ENCODE peak calls at places on chromosome 20, in six cellular contexts. T, M, W, C, P and D are unnamed samples.

GRCh38 chr20:22826306-22827230 is 208.5 kb upstream of the SSTR4 start:
- DNase-seq in T (no peak), M (no peak), W (no peak), C (no peak), P (no peak), D (no peak)

GRCh38 chr20:47768016-47768953 is 17.0 kb downstream of the SULF2 start:
- DNase-seq in T (peak; percentile 42), M (no peak), W (peak; percentile 55), C (peak; percentile 88), P (no peak), D (no peak)

GRCh38 chr20:61285152-61285645 is 33.1 kb downstream of the CDH4 start:
- DNase-seq in T (no peak), M (no peak), W (no peak), C (no peak), P (no peak), D (no peak)

GRCh38 chr20:38602185-38602581 is 574 bp downstream of the ARHGAP40 start:
- DNase-seq in T (no peak), M (no peak), W (no peak), C (no peak), P (no peak), D (no peak)

GRCh38 chr20:35292504-35293285 is 470 bp upstream of the FAM83C start:
- DNase-seq in T (no peak), M (no peak), W (no peak), C (no peak), P (no peak), D (no peak)

GRCh38 chr20:53773792-53774371 is 180.2 kb upstream of the ZNF217 start:
- DNase-seq in T (no peak), M (no peak), W (peak; percentile 88), C (no peak), P (no peak), D (no peak)

GRCh38 chr20:21529863-21530262 is 16.0 kb upstream of the NKX2-2 start:
- DNase-seq in T (no peak), M (peak; percentile 27), W (no peak), C (no peak), P (no peak), D (no peak)

GRCh38 chr20:19934792-19935491 is 82.2 kb upstream of the NAA20 start:
- DNase-seq in T (peak; percentile 71), M (peak; percentile 47), W (no peak), C (peak; percentile 75), P (no peak), D (peak; percentile 63)

GRCh38 chr20:48812600-48813445 is 15.0 kb downstream of the PREX1 start:
- DNase-seq in T (no peak), M (no peak), W (no peak), C (no peak), P (no peak), D (no peak)

GRCh38 chr20:33646191-33646590 is 15.9 kb upstream of the C20orf144 start:
- DNase-seq in T (no peak), M (no peak), W (no peak), C (peak; percentile 11), P (no peak), D (no peak)

GRCh38 chr20:33648396-33649004 is 13.6 kb upstream of the C20orf144 start:
- DNase-seq in T (no peak), M (no peak), W (no peak), C (peak; percentile 56), P (no peak), D (no peak)

GRCh38 chr20:33645421-33645820 is 16.7 kb upstream of the C20orf144 start:
- DNase-seq in T (no peak), M (no peak), W (no peak), C (no peak), P (no peak), D (no peak)

GRCh38 chr20:33649201-33649631 is 12.9 kb upstream of the C20orf144 start:
- DNase-seq in T (peak; percentile 68), M (no peak), W (no peak), C (peak; percentile 85), P (no peak), D (no peak)

DNA sequence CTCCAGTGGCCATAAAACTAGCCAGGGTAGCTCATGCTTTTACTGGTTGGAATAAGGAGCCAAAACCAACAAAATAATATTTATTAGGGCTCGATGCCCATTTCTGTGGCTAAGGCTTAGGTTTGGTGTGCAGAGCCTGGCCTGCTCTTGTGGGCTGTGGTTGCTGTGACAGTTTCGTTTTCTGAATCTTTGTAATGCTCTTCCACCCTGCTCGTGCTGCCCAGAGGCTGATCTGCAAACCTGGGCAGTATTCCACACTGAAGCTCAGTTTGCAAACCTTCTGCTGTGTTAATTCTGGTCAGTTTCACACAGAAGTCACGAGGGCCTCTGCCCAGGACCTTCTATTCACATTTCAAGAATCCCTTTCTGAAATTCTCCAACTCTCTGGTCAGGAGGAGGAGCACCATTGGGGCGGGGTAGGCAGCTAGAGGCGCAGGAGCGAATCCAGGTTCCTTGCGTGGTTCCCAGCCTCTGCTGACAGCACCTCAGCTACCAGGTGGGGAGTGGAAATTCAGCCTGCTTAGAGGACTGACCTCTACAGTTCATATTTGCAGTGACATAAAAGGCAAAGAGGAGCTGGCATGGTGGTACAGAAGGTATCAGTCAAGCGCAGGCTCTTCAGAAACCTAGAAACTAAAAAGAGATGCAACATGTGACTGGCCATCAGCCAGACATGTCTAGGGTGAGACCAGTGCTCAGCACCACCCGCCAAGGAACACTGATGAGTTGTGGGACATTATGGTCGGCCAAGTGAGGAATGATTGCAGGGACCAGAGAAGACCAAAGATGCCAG is 14.3 kb upstream of the C20orf144 start:
- DNase-seq in T (no peak), M (peak; percentile 86), W (peak; percentile 61), C (peak; percentile 58), P (no peak), D (peak; percentile 78)
- H3K4me3 ChIP-seq in T (no peak overlapping the region), M (no peak overlapping the region), W (no peak overlapping the region), C (no peak overlapping the region), P (peak overlapping the region; percentile 62), D (peak overlapping the region; percentile 2)

GRCh38 chr20:10430704-10431103 is 3.3 kb downstream of the MKKS start:
- DNase-seq in T (no peak), M (no peak), W (no peak), C (no peak), P (no peak), D (no peak)

GRCh38 chr20:10430000-10430466 is 4.0 kb downstream of the MKKS start:
- DNase-seq in T (no peak), M (no peak), W (no peak), C (no peak), P (no peak), D (no peak)

GRCh38 chr20:10429443-10429981 is 4.5 kb downstream of the MKKS start:
- DNase-seq in T (no peak), M (no peak), W (no peak), C (no peak), P (no peak), D (no peak)

GRCh38 chr20:10427060-10427692 is 6.8 kb downstream of the MKKS start:
- DNase-seq in T (no peak), M (peak; percentile 57), W (peak; percentile 82), C (no peak), P (no peak), D (peak; percentile 37)

DNA sequence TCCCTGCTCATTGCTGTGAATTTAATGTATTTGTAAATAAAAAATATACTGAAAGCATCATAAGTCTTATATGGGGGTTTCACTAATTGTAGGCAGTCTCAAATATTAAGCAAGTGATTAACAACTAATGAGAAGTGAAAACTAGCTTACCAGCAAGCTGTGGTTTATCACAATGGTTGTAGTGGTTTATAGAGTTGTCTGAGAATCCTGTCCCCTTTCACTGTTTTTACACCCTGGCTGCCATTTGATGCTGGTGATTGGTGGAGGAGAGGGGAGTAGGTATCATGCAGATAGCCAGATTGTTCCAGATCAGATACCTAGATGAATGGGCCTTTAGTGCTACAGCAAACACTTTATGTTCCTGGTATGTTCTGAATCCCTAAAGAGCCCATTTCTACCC is 6.0 kb downstream of the MKKS start:
- DNase-seq in T (no peak), M (no peak), W (no peak), C (no peak), P (no peak), D (no peak)
- H3K27ac ChIP-seq in T (no peak overlapping the region), M (no peak overlapping the region), W (no peak overlapping the region), C (no peak overlapping the region), P (no peak overlapping the region), D (no peak overlapping the region)

GRCh38 chr20:45408646-45409213 is 641 bp downstream of the DBNDD2 start:
- DNase-seq in T (no peak), M (no peak), W (no peak), C (no peak), P (no peak), D (no peak)
- H3K4me3 ChIP-seq in T (no peak overlapping the region), M (no peak overlapping the region), W (no peak overlapping the region), C (no peak overlapping the region), P (peak overlapping the region; percentile 92), D (no peak overlapping the region)

GRCh38 chr20:43022081-43022480 is 167.6 kb downstream of the PTPRT start:
- DNase-seq in T (no peak), M (no peak), W (no peak), C (no peak), P (no peak), D (no peak)

GRCh38 chr20:43028470-43028869 is 161.2 kb downstream of the PTPRT start:
- DNase-seq in T (no peak), M (no peak), W (no peak), C (no peak), P (no peak), D (no peak)

GRCh38 chr20:43029161-43029560 is 160.5 kb downstream of the PTPRT start:
- DNase-seq in T (no peak), M (no peak), W (no peak), C (no peak), P (no peak), D (no peak)

GRCh38 chr20:43022568-43022967 is 167.1 kb downstream of the PTPRT start:
- DNase-seq in T (no peak), M (no peak), W (no peak), C (no peak), P (no peak), D (no peak)

DNA sequence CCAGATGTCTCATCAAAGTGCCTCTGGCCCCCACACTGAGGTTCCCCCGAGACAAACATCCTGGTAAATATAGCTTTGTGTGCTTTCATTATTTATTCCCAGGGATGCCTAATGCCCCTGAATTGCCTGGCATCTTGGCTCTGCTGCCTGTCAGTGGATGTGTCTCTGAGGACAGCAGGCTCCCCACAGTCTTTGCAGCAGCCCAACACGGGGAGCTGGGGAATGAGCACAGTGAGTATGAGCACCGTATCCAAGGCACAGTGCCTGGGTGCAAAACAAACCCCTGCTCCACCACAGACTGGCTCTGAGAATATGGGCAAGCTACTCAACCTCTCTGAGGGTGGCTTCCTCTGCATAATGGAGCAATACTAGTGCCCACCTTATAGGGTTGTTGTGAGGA is 165.9 kb downstream of the PTPRT start:
- DNase-seq in T (no peak), M (no peak), W (no peak), C (no peak), P (no peak), D (no peak)
- H3K27ac ChIP-seq in T (no peak overlapping the region), M (no peak overlapping the region), W (no peak overlapping the region), C (no peak overlapping the region), P (no peak overlapping the region), D (no peak overlapping the region)